ENCODE peak calls at places on chromosomes 1 and 21, in five cellular contexts. W is RCC 7860; T is stimulated activated CD8-positive, alpha-beta memory T cell treated with anti-CD3 and anti-CD28 coated beads, Interleukin-7, amount 100 ng/mL, for 4 hours; A is stromal cell of bone marrow; C is activated CD4-positive, alpha-beta memory T cell treated with anti-CD3 and anti-CD28 coated beads for 36 hours. G is an unnamed sample.
A peak's percentile ranks its signal among the peaks of the same experiment; 100 is the strongest.

GRCh38 chr1:67376381-67376780 is 53.8 kb downstream of the SERBP1 start:
- DNase-seq in W (no peak), T (no peak), A (no peak), C (no peak), G (no peak)

GRCh38 chr1:22969224-22969829 is 3.3 kb downstream of the LACTBL1 start:
- DNase-seq in W (no peak), T (no peak), A (peak; percentile 18), C (no peak), G (peak; percentile 16)

GRCh38 chr1:41480204-41481108 is 4.0 kb downstream of the EDN2 start:
- DNase-seq in W (no peak), T (no peak), A (no peak), C (no peak), G (no peak)

GRCh38 chr21:36910581-36911307 is 55.7 kb downstream of the HLCS start:
- DNase-seq in W (no peak), T (no peak), A (peak; percentile 38), C (no peak), G (no peak)

GRCh38 chr1:5876251-5876650 is 116.0 kb downstream of the NPHP4 start:
- DNase-seq in W (no peak), T (no peak), A (no peak), C (no peak), G (no peak)

GRCh38 chr21:43976661-43977060 is 35.4 kb upstream of the TRAPPC10 start:
- DNase-seq in W (no peak), T (no peak), A (no peak), C (no peak), G (no peak)

GRCh38 chr1:203368624-203369451 is 17.9 kb upstream of the FMOD start:
- DNase-seq in W (no peak), T (no peak), A (peak; percentile 76), C (no peak), G (no peak)

GRCh38 chr1:38772953-38773352 is 86.6 kb downstream of the RRAGC start:
- DNase-seq in W (no peak), T (no peak), A (no peak), C (no peak), G (no peak)

GRCh38 chr1:207755846-207756692 is 4.2 kb downstream of the CD46 start:
- DNase-seq in W (peak; percentile 9), T (no peak), A (no peak), C (peak; percentile 16), G (no peak)

GRCh38 chr1:188058801-188059200 is 1230.1 kb downstream of the PLA2G4A start:
- DNase-seq in W (no peak), T (no peak), A (no peak), C (no peak), G (no peak)

GRCh38 chr1:178060789-178061556 is 32.9 kb upstream of the RASAL2 start:
- DNase-seq in W (peak; percentile 29), T (no peak), A (peak; percentile 76), C (no peak), G (no peak)

G was measured in kidney epithelial cell.